ENCODE peak calls at places on chromosomes 13 and 19, in nine cellular contexts. J is AG04450, Y is fibroblast of pulmonary artery, T is SK-N-SH, B is neural crest cell, A is brain microvascular endothelial cell, H is nephron progenitor cell, U is progenitor cell of endocrine pancreas, K is lung. O is an unnamed sample.

GRCh38 chr13:32947886-32948285 is 68.3 kb upstream of the KL start:
- DNase-seq in J (no peak), Y (no peak), T (peak; percentile 69), B (no peak), A (no peak), H (no peak), U (no peak), K (no peak), O (peak; percentile 49)

GRCh38 chr19:30070198-30070969 is 128.3 kb downstream of the URI1 start:
- DNase-seq in J (no peak), Y (no peak), T (no peak), B (no peak), A (no peak), H (no peak), U (no peak), K (no peak), O (peak; percentile 11)

GRCh38 chr13:84607614-84608013 is 725.3 kb upstream of the SLITRK1 start:
- DNase-seq in J (peak; percentile 50), Y (peak; percentile 70), T (no peak), B (no peak), A (peak; percentile 56), H (no peak), U (no peak), K (no peak), O (no peak)

GRCh38 chr13:85236431-85236830 is 562.8 kb downstream of the SLITRK6 start:
- DNase-seq in J (no peak), Y (peak; percentile 72), T (no peak), B (no peak), A (peak; percentile 48), H (no peak), U (no peak), K (no peak), O (no peak)

GRCh38 chr19:14694867-14695266 is 5.0 kb downstream of the ZNF333 start:
- DNase-seq in J (no peak), Y (no peak), T (no peak), B (no peak), A (no peak), H (no peak), U (no peak), K (no peak), O (no peak)

GRCh38 chr19:19110410-19111137 is 27.7 kb downstream of the TMEM161A start:
- DNase-seq in J (no peak), Y (no peak), T (peak; percentile 89), B (peak; percentile 52), A (peak; percentile 9), H (peak; percentile 74), U (peak; percentile 39), K (no peak), O (peak; percentile 83)

GRCh38 chr19:5126498-5127223 is 157.7 kb downstream of the KDM4B start:
- DNase-seq in J (no peak), Y (no peak), T (no peak), B (no peak), A (no peak), H (no peak), U (no peak), K (no peak), O (no peak)

GRCh38 chr13:113654591-113655357 is 3.2 kb downstream of the ATP4B start:
- DNase-seq in J (no peak), Y (no peak), T (no peak), B (no peak), A (no peak), H (no peak), U (no peak), K (no peak), O (peak; percentile 10)

GRCh38 chr13:113840541-113841354 is 23.1 kb downstream of the GAS6 start:
- DNase-seq in J (no peak), Y (no peak), T (no peak), B (no peak), A (no peak), H (no peak), U (no peak), K (no peak), O (peak; percentile 17)

GRCh38 chr19:45090034-45090433 is 2.9 kb upstream of the PPP1R37 start:
- DNase-seq in J (no peak), Y (no peak), T (no peak), B (no peak), A (no peak), H (no peak), U (no peak), K (no peak), O (no peak)

GRCh38 chr19:21581646-21582045 is 76.2 kb downstream of the ZNF429 start:
- DNase-seq in J (no peak), Y (no peak), T (no peak), B (no peak), A (no peak), H (no peak), U (no peak), K (no peak), O (no peak)
- TF ChIP-seq CTCF in J (no peak), Y (no peak), T (no peak), B (no peak), A (no peak), H (no peak), U (no peak), K (no peak), O (no peak)

GRCh38 chr19:17210296-17210695 is 4.9 kb upstream of the USE1 start:
- DNase-seq in J (no peak), Y (no peak), T (no peak), B (no peak), A (no peak), H (no peak), U (no peak), K (no peak), O (no peak)

GRCh38 chr19:17206736-17207581 is 8.2 kb upstream of the USE1 start:
- DNase-seq in J (no peak), Y (no peak), T (no peak), B (no peak), A (no peak), H (no peak), U (no peak), K (no peak), O (no peak)

GRCh38 chr19:17205237-17206140 is 9.7 kb upstream of the USE1 start:
- DNase-seq in J (no peak), Y (peak; percentile 75), T (peak; percentile 74), B (peak; percentile 34), A (peak; percentile 29), H (peak; percentile 57), U (peak; percentile 36), K (peak; percentile 68), O (peak; percentile 63)

GRCh38 chr19:17211547-17212446 is 3.4 kb upstream of the USE1 start:
- DNase-seq in J (no peak), Y (no peak), T (no peak), B (no peak), A (no peak), H (no peak), U (no peak), K (no peak), O (no peak)

DNA sequence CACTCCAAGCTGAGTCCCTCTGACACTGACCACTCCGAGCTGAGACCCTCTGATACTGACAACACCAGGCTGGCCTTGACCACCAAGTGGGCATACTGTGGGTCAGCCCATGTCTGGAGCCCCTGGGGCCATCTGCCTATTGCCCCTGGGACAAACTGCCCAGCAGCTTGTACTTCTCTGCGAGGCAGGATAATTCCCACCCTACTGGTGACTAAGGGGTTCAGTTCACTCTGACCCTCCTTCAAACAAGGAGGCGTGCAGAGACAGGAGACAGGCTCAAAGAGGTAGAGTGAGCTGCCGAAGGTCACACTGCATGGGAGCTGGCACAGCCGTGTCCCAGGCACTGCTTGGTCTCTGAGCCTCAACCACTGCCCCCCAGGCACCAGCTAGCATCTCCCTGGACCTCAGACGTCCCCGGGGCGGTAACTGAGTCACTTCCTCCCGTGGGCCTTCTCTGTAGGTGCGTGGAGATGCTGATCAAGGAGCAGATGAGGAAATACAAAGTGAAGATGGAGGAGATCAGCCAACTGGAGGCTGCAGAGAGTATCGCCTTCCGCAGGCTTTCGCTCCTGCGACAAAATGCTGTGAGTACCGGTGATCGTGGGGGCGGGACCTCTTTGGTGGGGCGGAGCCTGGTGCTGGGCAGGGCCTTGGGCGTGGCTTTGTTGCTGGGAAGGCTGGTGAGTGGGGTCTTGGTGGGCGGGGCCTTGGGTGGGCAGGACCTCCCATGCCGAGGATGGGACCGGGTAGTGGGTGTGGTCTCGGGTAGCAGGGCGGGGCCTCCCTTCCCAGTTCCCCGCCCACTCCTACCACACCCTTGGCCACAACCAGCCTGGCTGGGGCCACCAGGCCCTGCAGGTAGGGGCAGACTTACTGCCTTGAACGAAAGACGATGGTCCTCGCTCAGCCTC is 5.8 kb upstream of the USE1 start:
- DNase-seq in J (no peak), Y (peak; percentile 34), T (peak; percentile 95), B (peak; percentile 31), A (no peak), H (peak; percentile 91), U (no peak), K (no peak), O (peak; percentile 72)
- TF ChIP-seq CTCF in J (no peak), Y (no peak), T (no peak), B (no peak), A (no peak), H (no peak), U (no peak), K (no peak), O (no peak)

DNA sequence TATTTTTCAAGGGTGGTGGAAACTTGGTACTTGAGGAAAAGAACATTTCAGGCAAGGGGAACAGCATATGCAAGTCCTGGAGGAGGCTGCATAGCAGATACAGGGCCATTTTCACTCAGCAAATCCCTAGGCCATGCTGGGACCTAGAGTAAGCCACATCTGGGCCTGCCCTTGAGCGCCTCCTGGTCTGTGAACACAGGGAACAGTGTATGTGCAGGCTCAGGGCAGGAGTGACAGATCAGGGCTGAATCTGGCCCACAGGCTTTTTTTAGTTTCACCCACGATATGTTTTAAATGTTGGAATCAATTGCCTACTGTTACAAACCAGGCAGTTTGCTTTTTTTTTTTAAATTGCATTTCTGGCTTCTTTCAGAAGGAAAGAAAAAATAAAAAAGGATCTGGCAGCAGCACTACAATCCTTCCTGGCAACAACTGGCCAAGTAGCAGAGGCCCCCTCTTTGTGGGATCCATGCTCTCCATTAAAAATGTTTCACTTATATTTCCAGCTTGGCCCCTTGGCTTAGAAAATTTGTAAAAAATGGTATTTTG is 1.4 kb upstream of the TMEM145 start:
- DNase-seq in J (no peak), Y (no peak), T (peak; percentile 63), B (no peak), A (no peak), H (no peak), U (no peak), K (no peak), O (no peak)
- TF ChIP-seq CTCF in J (no peak), Y (peak; percentile 8), T (no peak), B (no peak), A (peak; percentile 53), H (no peak), U (peak; percentile 9), K (no peak), O (no peak)

DNA sequence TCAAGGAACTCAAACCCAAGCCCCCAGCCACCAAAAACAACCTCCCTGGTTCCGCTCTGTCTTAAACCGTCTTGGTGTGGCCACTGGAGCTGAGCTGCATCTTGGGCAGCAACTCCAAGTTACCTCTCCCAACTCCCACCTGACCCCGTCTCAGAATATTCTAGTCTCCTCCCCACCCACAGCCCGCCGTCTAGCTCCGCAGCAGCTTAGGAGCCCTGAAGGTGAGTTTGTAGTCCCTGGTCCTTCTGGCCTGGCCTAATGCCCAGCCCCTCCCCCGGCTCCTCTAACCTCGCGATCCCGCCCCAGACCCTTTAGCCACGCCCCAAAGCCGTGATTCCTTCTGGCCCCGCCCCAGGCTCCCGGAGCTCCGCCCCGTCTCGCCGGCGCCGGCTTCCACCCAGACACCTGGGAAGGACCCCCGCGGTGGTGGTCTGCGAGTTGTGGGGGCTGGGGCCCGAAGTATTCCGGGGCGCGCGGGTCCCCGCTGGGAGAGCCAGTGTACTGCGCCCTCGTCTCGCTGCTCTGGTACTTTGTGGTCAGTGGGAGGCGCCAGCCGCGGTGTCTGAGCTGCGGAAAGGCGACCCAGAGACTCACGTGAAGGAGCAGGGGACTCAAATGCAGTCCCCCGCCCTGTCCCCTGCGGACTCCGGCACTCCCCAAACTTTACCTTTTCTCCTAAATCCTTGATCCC is 2.5 kb upstream of the LHB start:
- DNase-seq in J (no peak), Y (no peak), T (peak; percentile 91), B (peak; percentile 39), A (peak; percentile 22), H (peak; percentile 57), U (no peak), K (peak; percentile 70), O (peak; percentile 52)
- TF ChIP-seq CTCF in J (no peak), Y (peak; percentile 6), T (peak; percentile 50), B (peak; percentile 56), A (peak; percentile 29), H (no peak), U (peak; percentile 27), K (no peak), O (no peak)

O was measured in glutamatergic neuron.